ENCODE peak calls at places on chromosomes 3 and 15, in nine cellular contexts. C, D, R, S, A, N, O, X and T are unnamed samples.

GRCh38 chr3:11060500-11061251 is 68.1 kb downstream of the SLC6A1 start:
- DNase-seq in C (peak), D (no peak), R (peak), S (peak), A (peak), N (no peak), O (no peak), X (peak), T (peak)

GRCh38 chr3:87733671-87734367 is 325.0 kb downstream of the CGGBP1 start:
- DNase-seq in C (no peak), D (no peak), R (no peak), S (no peak), A (no peak), N (no peak), O (no peak), X (no peak), T (no peak)

GRCh38 chr3:145911016-145911415 is 250.0 kb downstream of the PLOD2 start:
- DNase-seq in C (no peak), D (no peak), R (no peak), S (no peak), A (no peak), N (no peak), O (no peak), X (no peak), T (peak)

GRCh38 chr3:118781879-118782278 is 252.8 kb downstream of the IGSF11 start:
- DNase-seq in C (no peak), D (no peak), R (no peak), S (no peak), A (no peak), N (no peak), O (no peak), X (no peak), T (no peak)

GRCh38 chr15:64532921-64533320 is 72.5 kb downstream of the ZNF609 start:
- DNase-seq in C (no peak), D (no peak), R (no peak), S (no peak), A (no peak), N (no peak), O (no peak), X (no peak), T (no peak)

GRCh38 chr3:128416578-128417150 is 50.0 kb downstream of the DNAJB8 start:
- DNase-seq in C (no peak), D (no peak), R (peak), S (peak), A (no peak), N (no peak), O (no peak), X (no peak), T (peak)

GRCh38 chr15:71425388-71425787 is 310.1 kb downstream of the THSD4 start:
- DNase-seq in C (no peak), D (no peak), R (no peak), S (no peak), A (no peak), N (no peak), O (no peak), X (no peak), T (no peak)

GRCh38 chr15:65936317-65936716 is 67.0 kb downstream of the RAB11A start:
- DNase-seq in C (no peak), D (no peak), R (no peak), S (no peak), A (no peak), N (no peak), O (no peak), X (no peak), T (no peak)

GRCh38 chr3:115084686-115085085 is 62.4 kb downstream of the ZBTB20 start:
- DNase-seq in C (no peak), D (no peak), R (no peak), S (no peak), A (no peak), N (no peak), O (no peak), X (no peak), T (no peak)

GRCh38 chr3:41265823-41266273 is 66.5 kb downstream of the CTNNB1 start:
- DNase-seq in C (no peak), D (no peak), R (peak), S (peak), A (no peak), N (no peak), O (no peak), X (no peak), T (peak)

GRCh38 chr15:41881925-41882688 is 11.7 kb downstream of the SPTBN5 start:
- DNase-seq in C (no peak), D (no peak), R (peak), S (no peak), A (no peak), N (no peak), O (no peak), X (no peak), T (peak)

GRCh38 chr15:93042691-93043378 is 46.2 kb downstream of the RGMA start:
- DNase-seq in C (peak), D (no peak), R (no peak), S (no peak), A (no peak), N (no peak), O (no peak), X (no peak), T (no peak)

GRCh38 chr3:24493951-24494615 is 567 bp downstream of the THRB start:
- DNase-seq in C (peak), D (no peak), R (peak), S (no peak), A (peak), N (no peak), O (no peak), X (peak), T (no peak)

GRCh38 chr3:47803478-47804025 is 614 bp downstream of the DHX30 start:
- DNase-seq in C (no peak), D (no peak), R (peak), S (no peak), A (no peak), N (no peak), O (peak), X (no peak), T (no peak)

GRCh38 chr3:63387568-63387967 is 109.5 kb downstream of the SYNPR start:
- DNase-seq in C (no peak), D (no peak), R (peak), S (peak), A (no peak), N (no peak), O (no peak), X (no peak), T (peak)